ENCODE peak calls at places on chromosomes 3 and 15, in eight cellular contexts. One of them, this sample, is unnamed.

GRCh38 chr3:134232146-134232545 is 18.5 kb downstream of the RYK start:
- DNase-seq in T-helper 1 cell: no peak
- DNase-seq in aorta: no peak
- DNase-seq in activated B cell treated with CpG ODN at 0.5 μM for 24 hours: no peak
- DNase-seq in activated naive CD4-positive, alpha-beta T cell treated with anti-CD3 and anti-CD28 coated beads for 36 hours: peak; percentile 26
- DNase-seq in EL: peak; percentile 56
- DNase-seq in NCI-H774: no peak
- DNase-seq in upper lobe of right lung: no peak
- DNase-seq in this sample: no peak

GRCh38 chr3:38725726-38726410 is 76.4 kb upstream of the SCN5A start:
- DNase-seq in activated B cell treated with CpG ODN at 0.5 μM for 24 hours: no peak
- DNase-seq in aorta: no peak
- DNase-seq in activated naive CD4-positive, alpha-beta T cell treated with anti-CD3 and anti-CD28 coated beads for 36 hours: no peak
- DNase-seq in T-helper 1 cell: no peak
- DNase-seq in NCI-H774: peak; percentile 6
- DNase-seq in EL: peak; percentile 39
- DNase-seq in upper lobe of right lung: no peak
- DNase-seq in this sample: no peak

GRCh38 chr3:114867359-114867758 is 279.7 kb downstream of the ZBTB20 start:
- DNase-seq in upper lobe of right lung: no peak
- DNase-seq in activated naive CD4-positive, alpha-beta T cell treated with anti-CD3 and anti-CD28 coated beads for 36 hours: no peak
- DNase-seq in NCI-H774: no peak
- DNase-seq in T-helper 1 cell: no peak
- DNase-seq in aorta: no peak
- DNase-seq in EL: no peak
- DNase-seq in activated B cell treated with CpG ODN at 0.5 μM for 24 hours: no peak
- DNase-seq in this sample: no peak

GRCh38 chr3:37530298-37530697 is 331.4 kb upstream of the CTDSPL start:
- DNase-seq in aorta: no peak
- DNase-seq in T-helper 1 cell: no peak
- DNase-seq in EL: no peak
- DNase-seq in upper lobe of right lung: no peak
- DNase-seq in NCI-H774: no peak
- DNase-seq in activated naive CD4-positive, alpha-beta T cell treated with anti-CD3 and anti-CD28 coated beads for 36 hours: no peak
- DNase-seq in activated B cell treated with CpG ODN at 0.5 μM for 24 hours: no peak
- DNase-seq in this sample: no peak

GRCh38 chr15:73538123-73538522 is 95.1 kb downstream of the NPTN start:
- DNase-seq in EL: no peak
- DNase-seq in activated B cell treated with CpG ODN at 0.5 μM for 24 hours: no peak
- DNase-seq in upper lobe of right lung: no peak
- DNase-seq in NCI-H774: no peak
- DNase-seq in T-helper 1 cell: no peak
- DNase-seq in activated naive CD4-positive, alpha-beta T cell treated with anti-CD3 and anti-CD28 coated beads for 36 hours: no peak
- DNase-seq in aorta: no peak
- DNase-seq in this sample: no peak

GRCh38 chr15:69631978-69632377 is 179.4 kb downstream of the RPLP1 start:
- DNase-seq in activated B cell treated with CpG ODN at 0.5 μM for 24 hours: no peak
- DNase-seq in aorta: no peak
- DNase-seq in NCI-H774: no peak
- DNase-seq in upper lobe of right lung: no peak
- DNase-seq in EL: no peak
- DNase-seq in activated naive CD4-positive, alpha-beta T cell treated with anti-CD3 and anti-CD28 coated beads for 36 hours: no peak
- DNase-seq in T-helper 1 cell: no peak
- DNase-seq in this sample: no peak

GRCh38 chr15:97745481-97746071 is 214.9 kb upstream of the ARRDC4 start:
- DNase-seq in aorta: no peak
- DNase-seq in T-helper 1 cell: no peak
- DNase-seq in upper lobe of right lung: no peak
- DNase-seq in EL: peak; percentile 16
- DNase-seq in activated naive CD4-positive, alpha-beta T cell treated with anti-CD3 and anti-CD28 coated beads for 36 hours: peak; percentile 28
- DNase-seq in NCI-H774: no peak
- DNase-seq in activated B cell treated with CpG ODN at 0.5 μM for 24 hours: no peak
- DNase-seq in this sample: no peak

GRCh38 chr3:107986505-107986904 is 104.3 kb downstream of the CD47 start:
- DNase-seq in upper lobe of right lung: no peak
- DNase-seq in aorta: no peak
- DNase-seq in T-helper 1 cell: no peak
- DNase-seq in EL: no peak
- DNase-seq in activated B cell treated with CpG ODN at 0.5 μM for 24 hours: no peak
- DNase-seq in activated naive CD4-positive, alpha-beta T cell treated with anti-CD3 and anti-CD28 coated beads for 36 hours: no peak
- DNase-seq in NCI-H774: no peak
- DNase-seq in this sample: no peak

GRCh38 chr3:183664913-183665381 is 29.5 kb downstream of the KLHL24 start:
- DNase-seq in EL: peak; percentile 92
- DNase-seq in aorta: no peak
- DNase-seq in upper lobe of right lung: no peak
- DNase-seq in NCI-H774: no peak
- DNase-seq in T-helper 1 cell: no peak
- DNase-seq in activated B cell treated with CpG ODN at 0.5 μM for 24 hours: no peak
- DNase-seq in activated naive CD4-positive, alpha-beta T cell treated with anti-CD3 and anti-CD28 coated beads for 36 hours: no peak
- DNase-seq in this sample: no peak

GRCh38 chr3:76514836-76515235 is 525.1 kb upstream of the ROBO2 start:
- DNase-seq in activated B cell treated with CpG ODN at 0.5 μM for 24 hours: no peak
- DNase-seq in upper lobe of right lung: no peak
- DNase-seq in activated naive CD4-positive, alpha-beta T cell treated with anti-CD3 and anti-CD28 coated beads for 36 hours: no peak
- DNase-seq in aorta: no peak
- DNase-seq in T-helper 1 cell: no peak
- DNase-seq in NCI-H774: no peak
- DNase-seq in EL: no peak
- DNase-seq in this sample: no peak

GRCh38 chr15:100043069-100043641 is 298.6 kb downstream of the ADAMTS17 start:
- DNase-seq in T-helper 1 cell: no peak
- DNase-seq in activated naive CD4-positive, alpha-beta T cell treated with anti-CD3 and anti-CD28 coated beads for 36 hours: no peak
- DNase-seq in activated B cell treated with CpG ODN at 0.5 μM for 24 hours: no peak
- DNase-seq in NCI-H774: no peak
- DNase-seq in upper lobe of right lung: no peak
- DNase-seq in EL: peak; percentile 86
- DNase-seq in aorta: no peak
- DNase-seq in this sample: no peak

GRCh38 chr3:46090161-46090591 is 62.9 kb upstream of the XCR1 start:
- DNase-seq in T-helper 1 cell: no peak
- DNase-seq in EL: no peak
- DNase-seq in upper lobe of right lung: no peak
- DNase-seq in aorta: no peak
- DNase-seq in activated B cell treated with CpG ODN at 0.5 μM for 24 hours: no peak
- DNase-seq in NCI-H774: no peak
- DNase-seq in activated naive CD4-positive, alpha-beta T cell treated with anti-CD3 and anti-CD28 coated beads for 36 hours: peak; percentile 51
- DNase-seq in this sample: no peak

GRCh38 chr15:42511010-42511396 is 15.6 kb downstream of the SNAP23 start:
- DNase-seq in aorta: no peak
- DNase-seq in EL: peak; percentile 59
- DNase-seq in activated B cell treated with CpG ODN at 0.5 μM for 24 hours: no peak
- DNase-seq in upper lobe of right lung: no peak
- DNase-seq in activated naive CD4-positive, alpha-beta T cell treated with anti-CD3 and anti-CD28 coated beads for 36 hours: no peak
- DNase-seq in T-helper 1 cell: no peak
- DNase-seq in NCI-H774: no peak
- DNase-seq in this sample: no peak